ENCODE peak calls at places on chromosomes 11 and 22, in five cellular contexts. R, B, I, U and V are unnamed samples.

GRCh38 chr11:78419327-78419726 is 1.7 kb upstream of the GAB2 start:
- DNase-seq in R (peak), B (peak), I (peak), U (no peak), V (peak)

GRCh38 chr11:133705873-133706272 is 139.4 kb downstream of the SPATA19 start:
- DNase-seq in B (no peak), U (no peak), R (no peak), I (no peak), V (no peak)

GRCh38 chr11:117179048-117179999 is 781 bp downstream of the SIDT2 start:
- DNase-seq in U (peak), B (no peak), R (no peak), I (peak), V (no peak)

GRCh38 chr11:65414776-65415498 is 7.7 kb upstream of the NEAT1 start:
- DNase-seq in U (no peak), R (peak), I (no peak), B (no peak), V (no peak)

GRCh38 chr22:19824197-19825015 is 30.3 kb downstream of the GNB1L start:
- DNase-seq in U (no peak), I (peak), R (no peak), B (peak), V (no peak)

GRCh38 chr11:119772581-119772980 is 43.6 kb upstream of the NECTIN1 start:
- DNase-seq in R (no peak), B (no peak), I (no peak), U (no peak), V (no peak)

GRCh38 chr11:117170210-117170609 is 8.3 kb upstream of the SIDT2 start:
- DNase-seq in I (no peak), B (no peak), R (no peak), U (no peak), V (no peak)

GRCh38 chr22:27913162-27913741 is 5.8 kb downstream of the PITPNB start:
- DNase-seq in I (no peak), U (no peak), R (no peak), B (no peak), V (no peak)

GRCh38 chr11:117459979-117460300 is 132.3 kb downstream of the CEP164 start:
- DNase-seq in B (no peak), U (no peak), R (no peak), I (no peak), V (no peak)

GRCh38 chr11:35163707-35164496 is 24.9 kb downstream of the CD44 start:
- DNase-seq in U (no peak), R (no peak), I (no peak), B (no peak), V (no peak)

GRCh38 chr22:50444663-50445062 is 30.2 kb downstream of the SBF1 start:
- DNase-seq in R (no peak), U (no peak), B (no peak), I (peak), V (no peak)

GRCh38 chr11:34495724-34496377 is 17.7 kb downstream of the ELF5 start:
- DNase-seq in R (no peak), I (peak), U (no peak), B (peak), V (no peak)

GRCh38 chr22:37501610-37502341 is 15.6 kb upstream of the MFNG start:
- DNase-seq in R (peak), I (peak), U (no peak), B (no peak), V (no peak)

GRCh38 chr11:109527496-109527895 is 105.5 kb downstream of the C11orf87 start:
- DNase-seq in R (no peak), U (no peak), I (no peak), B (no peak), V (no peak)

GRCh38 chr22:27431896-27432295 is 369.7 kb downstream of the MN1 start:
- DNase-seq in U (no peak), B (no peak), R (no peak), I (no peak), V (no peak)

GRCh38 chr11:46489668-46490560 is 98.3 kb upstream of the CHRM4 start:
- DNase-seq in B (peak), U (no peak), I (no peak), R (no peak), V (no peak)

GRCh38 chr11:76232026-76232665 is 25.8 kb upstream of the WNT11 start:
- DNase-seq in U (no peak), I (no peak), B (no peak), R (no peak), V (no peak)

GRCh38 chr11:96154802-96155520 is 188.0 kb downstream of the MAML2 start:
- DNase-seq in U (no peak), R (no peak), I (no peak), B (no peak), V (no peak)

GRCh38 chr22:42676059-42676607 is 26.9 kb upstream of the CYB5R3 start:
- DNase-seq in U (no peak), R (peak), B (no peak), I (no peak), V (no peak)

GRCh38 chr22:46560696-46561295 is 23.4 kb upstream of the CELSR1 start:
- DNase-seq in R (no peak), I (no peak), U (no peak), B (no peak), V (no peak)

GRCh38 chr11:86214710-86215109 is 29.8 kb upstream of the EED start:
- DNase-seq in B (no peak), R (no peak), U (no peak), I (no peak), V (peak)

GRCh38 chr22:27445876-27446275 is 355.7 kb downstream of the MN1 start:
- DNase-seq in B (no peak), I (no peak), R (peak), U (no peak), V (no peak)

GRCh38 chr11:34416088-34416487 is 22.6 kb upstream of the CAT start:
- DNase-seq in R (no peak), I (no peak), B (no peak), U (no peak), V (no peak)

GRCh38 chr11:128420943-128421342 is 166.4 kb downstream of the ETS1 start:
- DNase-seq in R (no peak), U (no peak), I (no peak), B (no peak), V (no peak)

GRCh38 chr11:59283825-59284772 is 71.4 kb upstream of the MPEG1 start:
- DNase-seq in U (no peak), R (peak), B (peak), I (peak), V (no peak)

GRCh38 chr11:35005156-35005780 is 88.8 kb downstream of the PDHX start:
- DNase-seq in I (peak), B (no peak), R (no peak), U (no peak), V (no peak)

GRCh38 chr11:47775240-47775869 is 8.2 kb upstream of the FNBP4 start:
- DNase-seq in R (no peak), U (no peak), I (no peak), B (no peak), V (no peak)

GRCh38 chr11:61259363-61259762 is 18.4 kb downstream of the PGA5 start:
- DNase-seq in B (no peak), U (no peak), I (no peak), R (no peak), V (no peak)

GRCh38 chr11:65384301-65384889 is 1.9 kb upstream of the SLC25A45 start:
- DNase-seq in B (no peak), I (no peak), R (peak), U (no peak), V (no peak)

GRCh38 chr11:1291295-1292017 is 18.0 kb downstream of the TOLLIP start:
- DNase-seq in R (peak), I (no peak), U (no peak), B (no peak), V (no peak)

DNA sequence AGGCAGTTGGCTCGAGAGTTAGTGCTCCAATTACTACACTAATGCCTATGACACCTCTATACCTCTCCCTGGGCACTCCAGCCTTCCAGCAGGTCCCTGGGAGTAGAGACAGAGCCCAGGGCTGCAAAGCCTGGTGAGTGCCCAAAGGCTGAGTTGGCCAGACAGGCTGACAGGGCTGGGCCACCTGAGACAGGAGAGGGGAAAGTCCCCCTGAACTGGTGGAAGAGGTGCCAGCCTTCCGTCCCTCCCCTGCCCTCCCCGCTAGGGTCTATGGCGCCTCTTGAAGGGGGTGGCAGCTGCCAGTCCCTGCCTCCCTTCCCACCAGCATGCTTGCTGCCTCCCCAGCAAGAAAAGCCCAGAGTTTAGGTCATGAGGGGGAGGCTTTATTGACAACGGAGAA is 3.0 kb downstream of the KCNJ11 start:
- DNase-seq in B (no peak), I (no peak), R (no peak), U (no peak), V (no peak)
- H3K27ac ChIP-seq in B (no peak), I (peak), R (no peak), U (no peak), V (no peak)

DNA sequence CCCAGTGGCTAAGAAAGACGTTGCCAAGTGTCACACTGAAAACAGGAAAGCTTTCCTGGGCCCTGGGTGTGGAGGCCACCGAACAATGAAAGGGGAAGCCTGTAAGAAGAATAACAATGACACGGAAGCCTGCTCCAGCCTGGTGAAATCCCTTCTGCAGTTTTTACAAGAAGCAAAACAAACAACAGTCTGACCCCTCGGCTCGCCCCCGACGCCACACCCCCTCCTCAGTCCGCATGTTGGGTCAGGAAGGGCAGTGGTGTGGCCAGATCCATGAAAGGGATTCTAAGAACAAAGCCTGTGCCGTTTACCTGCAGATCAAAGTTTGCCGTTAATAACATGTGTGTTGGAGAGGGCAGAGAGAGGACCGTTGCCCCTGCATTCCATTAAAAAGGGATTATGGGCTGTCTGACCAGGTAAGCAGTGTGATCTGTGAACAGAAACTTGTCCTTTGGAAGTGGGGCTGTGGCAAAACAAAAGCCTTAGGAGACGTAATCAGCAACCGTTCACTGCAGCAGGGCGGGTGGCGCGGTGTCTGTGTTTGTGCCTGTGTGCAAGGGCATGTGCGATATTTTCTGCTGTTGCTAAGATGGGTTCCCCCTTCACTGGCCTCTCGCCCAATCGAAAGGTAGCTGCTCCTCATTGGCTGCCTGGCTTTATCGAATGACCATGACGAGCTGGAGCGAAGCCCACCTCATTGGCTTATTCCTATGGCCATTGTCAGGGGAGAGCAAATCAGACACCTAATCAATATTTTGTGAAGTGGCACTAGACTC is 113.8 kb upstream of the BLID start:
- DNase-seq in I (no peak), R (no peak), B (no peak), U (no peak), V (no peak)
- H3K27ac ChIP-seq in I (no peak), R (no peak), B (no peak), U (peak), V (no peak)

GRCh38 chr11:64203421-64204079 is 3.0 kb upstream of the FERMT3 start:
- DNase-seq in I (no peak), U (no peak), R (no peak), B (no peak), V (no peak)

GRCh38 chr11:64206457-64207246 is at the start of gene FERMT3:
- DNase-seq in R (peak), U (peak), I (peak), B (no peak), V (no peak)

GRCh38 chr11:64204080-64204440 is 2.5 kb upstream of the FERMT3 start:
- DNase-seq in U (no peak), B (no peak), I (no peak), R (no peak), V (no peak)

GRCh38 chr11:64202992-64203391 is 3.5 kb upstream of the FERMT3 start:
- DNase-seq in U (no peak), I (no peak), B (no peak), R (no peak), V (no peak)

GRCh38 chr11:64204464-64204989 is 2.0 kb upstream of the FERMT3 start:
- DNase-seq in B (peak), I (peak), U (peak), R (peak), V (peak)
- H3K27ac ChIP-seq in B (peak), I (peak), U (no peak), R (peak), V (no peak)

GRCh38 chr11:44861829-44862545 is 88.7 kb downstream of the TP53I11 start:
- DNase-seq in R (peak), B (peak), U (no peak), I (peak), V (peak)

GRCh38 chr11:44862546-44863101 is 88.1 kb downstream of the TP53I11 start:
- DNase-seq in R (no peak), U (no peak), I (no peak), B (no peak), V (peak)

GRCh38 chr11:44860967-44861828 is 89.5 kb downstream of the TP53I11 start:
- DNase-seq in R (no peak), B (no peak), U (no peak), I (no peak), V (no peak)

GRCh38 chr11:44865866-44866272 is 84.8 kb downstream of the TP53I11 start:
- DNase-seq in R (no peak), B (no peak), I (peak), U (no peak), V (no peak)

GRCh38 chr11:44863231-44863630 is 87.5 kb downstream of the TP53I11 start:
- DNase-seq in I (no peak), B (no peak), R (no peak), U (no peak), V (no peak)
- H3K27ac ChIP-seq in I (peak), B (no peak), R (peak), U (no peak), V (no peak)

GRCh38 chr11:94315664-94316063 is 11.3 kb downstream of the IZUMO1R start:
- DNase-seq in B (no peak), U (no peak), R (peak), I (no peak), V (no peak)

GRCh38 chr11:94310191-94310875 is 6.0 kb downstream of the IZUMO1R start:
- DNase-seq in B (no peak), U (no peak), R (no peak), I (no peak), V (no peak)

GRCh38 chr11:94309757-94310156 is 5.4 kb downstream of the IZUMO1R start:
- DNase-seq in I (no peak), U (no peak), R (no peak), B (no peak), V (peak)

GRCh38 chr11:94314064-94314463 is 9.7 kb downstream of the IZUMO1R start:
- DNase-seq in B (no peak), I (no peak), U (no peak), R (peak), V (no peak)

GRCh38 chr11:94312339-94312738 is 8.0 kb downstream of the IZUMO1R start:
- DNase-seq in U (no peak), B (no peak), R (no peak), I (no peak), V (no peak)
- H3K27ac ChIP-seq in U (no peak), B (no peak), R (no peak), I (no peak), V (no peak)

GRCh38 chr11:64253043-64253442 is 1.7 kb downstream of the PLCB3 start:
- DNase-seq in R (no peak), B (no peak), U (no peak), I (no peak), V (no peak)

GRCh38 chr11:64250875-64251721 is at the start of gene PLCB3:
- DNase-seq in B (no peak), I (peak), R (no peak), U (peak), V (no peak)

GRCh38 chr11:64250406-64250874 is 890 bp upstream of the PLCB3 start:
- DNase-seq in R (no peak), U (no peak), I (no peak), B (no peak), V (no peak)

GRCh38 chr11:64251986-64252837 is 882 bp downstream of the PLCB3 start:
- DNase-seq in R (peak), U (no peak), I (peak), B (no peak), V (no peak)

DNA sequence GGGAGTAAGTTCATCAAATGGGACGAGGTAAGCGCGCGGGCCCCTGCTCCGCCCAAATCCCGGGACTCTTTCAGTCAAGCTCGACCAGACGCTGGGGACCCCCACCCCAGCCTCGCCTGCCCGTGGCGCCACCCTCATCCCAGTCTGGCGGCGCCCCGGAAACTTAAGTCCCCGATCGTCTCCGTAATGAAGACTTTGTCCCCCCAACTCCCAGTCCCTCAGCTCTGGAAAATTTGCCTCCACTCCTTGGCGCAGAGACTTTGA is 324 bp downstream of the PLCB3 start:
- DNase-seq in U (no peak), I (no peak), R (no peak), B (no peak), V (no peak)
- H3K27ac ChIP-seq in U (peak), I (peak), R (peak), B (peak), V (peak)

GRCh38 chr11:10311802-10312201 is 6.9 kb downstream of the ADM start:
- DNase-seq in I (no peak), U (no peak), R (no peak), B (no peak), V (no peak)

GRCh38 chr11:10307411-10308207 is 2.7 kb downstream of the ADM start:
- DNase-seq in R (peak), B (peak), I (peak), U (peak), V (peak)

GRCh38 chr11:10310301-10310841 is 5.5 kb downstream of the ADM start:
- DNase-seq in U (no peak), B (no peak), I (no peak), R (no peak), V (no peak)

GRCh38 chr11:10308208-10308954 is 3.5 kb downstream of the ADM start:
- DNase-seq in R (no peak), B (no peak), I (no peak), U (no peak), V (no peak)

DNA sequence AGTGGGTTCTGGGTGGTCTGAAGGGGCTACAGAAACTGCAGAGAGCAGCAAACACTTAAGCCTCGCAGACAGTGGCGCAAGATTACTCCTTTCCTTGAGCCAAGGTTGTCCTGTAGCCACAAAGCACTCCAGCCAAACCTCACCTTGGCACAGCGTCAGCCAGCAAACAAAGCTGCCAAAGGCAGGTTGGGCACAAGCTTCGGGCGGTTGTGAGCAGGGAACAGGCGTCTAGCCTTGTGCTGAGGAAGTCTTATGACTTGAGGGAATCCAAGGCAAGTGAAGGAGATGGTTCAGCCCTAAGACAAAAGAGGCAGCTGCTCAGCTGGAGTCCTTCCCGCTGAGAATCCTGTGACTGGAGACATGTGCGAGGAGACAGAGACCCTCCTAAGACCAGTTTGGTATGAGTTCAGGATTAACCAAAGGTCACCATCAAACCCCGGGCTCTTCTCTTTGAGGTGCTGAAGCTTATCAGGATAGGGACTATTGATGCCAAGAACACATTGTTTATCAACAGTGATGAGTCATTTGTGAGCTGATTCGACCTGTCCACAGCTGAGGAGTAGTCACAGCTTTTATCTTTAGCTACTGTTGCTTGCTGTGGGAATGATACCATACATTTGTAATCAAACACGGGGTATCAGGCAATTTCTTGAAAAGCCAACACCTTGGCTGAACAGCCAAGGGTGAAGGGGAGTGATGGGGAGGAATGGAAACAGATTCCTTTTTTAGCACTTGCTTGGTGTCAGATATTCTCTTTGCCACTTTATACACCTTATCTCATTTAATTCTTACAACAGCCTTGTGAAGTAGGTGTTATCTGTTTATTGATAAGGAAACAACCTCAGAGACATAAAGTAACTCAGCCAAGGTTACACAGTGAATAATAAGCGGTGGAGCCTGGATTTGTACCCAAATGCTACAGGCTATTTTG is 4.6 kb downstream of the ADM start:
- DNase-seq in I (peak), B (peak), R (peak), U (no peak), V (no peak)
- H3K27ac ChIP-seq in I (peak), B (peak), R (peak), U (no peak), V (peak)

GRCh38 chr11:125550780-125551179 is 18.5 kb upstream of the EI24 start:
- DNase-seq in R (no peak), U (no peak), I (no peak), B (no peak), V (no peak)
- H3K27ac ChIP-seq in R (no peak), U (no peak), I (no peak), B (no peak), V (no peak)